ENCODE peak calls at places on chromosomes 2 and 18, in four cellular contexts. One of them, this sample, is unnamed.

GRCh38 chr18:37396981-37397720 is 168.4 kb downstream of the CELF4 start:
- DNase-seq in sigmoid colon: no peak
- DNase-seq in SK-N-SH: no peak
- DNase-seq in effector memory CD4-positive, alpha-beta T cell: no peak
- DNase-seq in this sample: no peak

GRCh38 chr2:203812294-203813221 is 55.0 kb upstream of the CTLA4 start:
- DNase-seq in SK-N-SH: no peak
- DNase-seq in effector memory CD4-positive, alpha-beta T cell: no peak
- DNase-seq in sigmoid colon: no peak
- DNase-seq in this sample: no peak

GRCh38 chr2:194826241-194826640 is 830.8 kb upstream of the SLC39A10 start:
- DNase-seq in sigmoid colon: no peak
- DNase-seq in effector memory CD4-positive, alpha-beta T cell: no peak
- DNase-seq in SK-N-SH: no peak
- DNase-seq in this sample: no peak

GRCh38 chr2:55887906-55888625 is 35.5 kb downstream of the EFEMP1 start:
- DNase-seq in sigmoid colon: no peak
- DNase-seq in effector memory CD4-positive, alpha-beta T cell: no peak
- DNase-seq in SK-N-SH: no peak
- DNase-seq in this sample: no peak

GRCh38 chr2:65300134-65300771 is 72.6 kb downstream of the ACTR2 start:
- DNase-seq in effector memory CD4-positive, alpha-beta T cell: no peak
- DNase-seq in sigmoid colon: peak; percentile 96
- DNase-seq in SK-N-SH: no peak
- DNase-seq in this sample: no peak

GRCh38 chr2:96138146-96139145 is at the start of gene ASTL:
- DNase-seq in SK-N-SH: peak; percentile 73
- DNase-seq in effector memory CD4-positive, alpha-beta T cell: no peak
- DNase-seq in sigmoid colon: no peak
- DNase-seq in this sample: peak; percentile 96

GRCh38 chr2:72090781-72091482 is 56.7 kb downstream of the CYP26B1 start:
- DNase-seq in SK-N-SH: no peak
- DNase-seq in effector memory CD4-positive, alpha-beta T cell: no peak
- DNase-seq in sigmoid colon: no peak
- DNase-seq in this sample: peak; percentile 17

GRCh38 chr2:138689705-138690104 is 90.5 kb downstream of the NXPH2 start:
- DNase-seq in sigmoid colon: no peak
- DNase-seq in effector memory CD4-positive, alpha-beta T cell: no peak
- DNase-seq in SK-N-SH: no peak
- DNase-seq in this sample: no peak

GRCh38 chr2:70248810-70249438 is 496 bp upstream of the TIA1 start:
- DNase-seq in effector memory CD4-positive, alpha-beta T cell: peak; percentile 84
- DNase-seq in SK-N-SH: no peak
- DNase-seq in sigmoid colon: peak; percentile 95
- DNase-seq in this sample: peak; percentile 95

GRCh38 chr2:61328707-61329251 is 142.1 kb downstream of the USP34 start:
- DNase-seq in sigmoid colon: no peak
- DNase-seq in effector memory CD4-positive, alpha-beta T cell: no peak
- DNase-seq in SK-N-SH: no peak
- DNase-seq in this sample: no peak

GRCh38 chr2:27194538-27195354 is 17.1 kb upstream of the ATRAID start:
- DNase-seq in SK-N-SH: no peak
- DNase-seq in sigmoid colon: no peak
- DNase-seq in effector memory CD4-positive, alpha-beta T cell: no peak
- DNase-seq in this sample: no peak

GRCh38 chr2:235614900-235615712 is 121.3 kb downstream of the AGAP1 start:
- DNase-seq in SK-N-SH: no peak
- DNase-seq in sigmoid colon: peak; percentile 87
- DNase-seq in effector memory CD4-positive, alpha-beta T cell: no peak
- DNase-seq in this sample: no peak

GRCh38 chr2:240229603-240230423 is 89.4 kb upstream of the OTOS start:
- DNase-seq in sigmoid colon: peak; percentile 39
- DNase-seq in effector memory CD4-positive, alpha-beta T cell: no peak
- DNase-seq in SK-N-SH: no peak
- DNase-seq in this sample: no peak

GRCh38 chr2:170155022-170155722 is 22.8 kb upstream of the MYO3B start:
- DNase-seq in sigmoid colon: no peak
- DNase-seq in SK-N-SH: peak; percentile 59
- DNase-seq in effector memory CD4-positive, alpha-beta T cell: no peak
- DNase-seq in this sample: peak; percentile 81

GRCh38 chr2:191701696-191702095 is 23.8 kb downstream of the NABP1 start:
- DNase-seq in effector memory CD4-positive, alpha-beta T cell: no peak
- DNase-seq in sigmoid colon: no peak
- DNase-seq in SK-N-SH: no peak
- DNase-seq in this sample: no peak

GRCh38 chr2:226423498-226423960 is 376.1 kb downstream of the IRS1 start:
- DNase-seq in sigmoid colon: peak; percentile 69
- DNase-seq in effector memory CD4-positive, alpha-beta T cell: peak; percentile 17
- DNase-seq in SK-N-SH: no peak
- DNase-seq in this sample: peak; percentile 58

GRCh38 chr2:85066874-85067351 is 66.3 kb upstream of the TCF7L1 start:
- DNase-seq in effector memory CD4-positive, alpha-beta T cell: no peak
- DNase-seq in sigmoid colon: peak; percentile 88
- DNase-seq in SK-N-SH: peak; percentile 75
- DNase-seq in this sample: peak; percentile 97

GRCh38 chr2:84302513-84303412 is 156.3 kb downstream of the SUCLG1 start:
- DNase-seq in effector memory CD4-positive, alpha-beta T cell: no peak
- DNase-seq in SK-N-SH: peak; percentile 64
- DNase-seq in sigmoid colon: no peak
- DNase-seq in this sample: peak; percentile 82

GRCh38 chr2:187319441-187320108 is 128.5 kb downstream of the CALCRL start:
- DNase-seq in effector memory CD4-positive, alpha-beta T cell: no peak
- DNase-seq in SK-N-SH: no peak
- DNase-seq in sigmoid colon: no peak
- DNase-seq in this sample: no peak

GRCh38 chr2:151051584-151052220 is 210.0 kb downstream of the RBM43 start:
- DNase-seq in effector memory CD4-positive, alpha-beta T cell: no peak
- DNase-seq in sigmoid colon: no peak
- DNase-seq in SK-N-SH: peak; percentile 37
- DNase-seq in this sample: peak; percentile 54

GRCh38 chr2:216920150-216920846 is 60.4 kb upstream of the TNP1 start:
- DNase-seq in effector memory CD4-positive, alpha-beta T cell: no peak
- DNase-seq in sigmoid colon: no peak
- DNase-seq in SK-N-SH: no peak
- DNase-seq in this sample: peak; percentile 26

GRCh38 chr2:239991689-239992314 is 33.3 kb downstream of the NDUFA10 start:
- DNase-seq in effector memory CD4-positive, alpha-beta T cell: no peak
- DNase-seq in SK-N-SH: peak; percentile 63
- DNase-seq in sigmoid colon: no peak
- DNase-seq in this sample: no peak

GRCh38 chr2:237227190-237227988 is 141.7 kb downstream of the COPS8 start:
- DNase-seq in effector memory CD4-positive, alpha-beta T cell: no peak
- DNase-seq in SK-N-SH: no peak
- DNase-seq in sigmoid colon: no peak
- DNase-seq in this sample: no peak

GRCh38 chr18:79070486-79070885 is 1.3 kb downstream of the ATP9B start:
- DNase-seq in effector memory CD4-positive, alpha-beta T cell: no peak
- DNase-seq in SK-N-SH: no peak
- DNase-seq in sigmoid colon: no peak
- DNase-seq in this sample: peak; percentile 5

GRCh38 chr2:237358721-237359595 is 55.0 kb downstream of the COL6A3 start:
- DNase-seq in effector memory CD4-positive, alpha-beta T cell: no peak
- DNase-seq in sigmoid colon: no peak
- DNase-seq in SK-N-SH: no peak
- DNase-seq in this sample: peak; percentile 56

GRCh38 chr18:63963610-63964256 is 6.1 kb upstream of the SERPINB8 start:
- DNase-seq in sigmoid colon: no peak
- DNase-seq in SK-N-SH: peak; percentile 15
- DNase-seq in effector memory CD4-positive, alpha-beta T cell: no peak
- DNase-seq in this sample: peak; percentile 73

GRCh38 chr2:215618145-215618544 is 182.3 kb upstream of the FN1 start:
- DNase-seq in sigmoid colon: no peak
- DNase-seq in effector memory CD4-positive, alpha-beta T cell: no peak
- DNase-seq in SK-N-SH: no peak
- DNase-seq in this sample: no peak

GRCh38 chr18:68791801-68792200 is 6.1 kb upstream of the CCDC102B start:
- DNase-seq in sigmoid colon: no peak
- DNase-seq in effector memory CD4-positive, alpha-beta T cell: no peak
- DNase-seq in SK-N-SH: no peak
- DNase-seq in this sample: no peak

GRCh38 chr18:79439201-79440023 is 43.7 kb downstream of the NFATC1 start:
- DNase-seq in effector memory CD4-positive, alpha-beta T cell: no peak
- DNase-seq in sigmoid colon: no peak
- DNase-seq in SK-N-SH: no peak
- DNase-seq in this sample: no peak

GRCh38 chr2:154195644-154196221 is 324.0 kb downstream of the GALNT13 start:
- DNase-seq in sigmoid colon: no peak
- DNase-seq in effector memory CD4-positive, alpha-beta T cell: no peak
- DNase-seq in SK-N-SH: no peak
- DNase-seq in this sample: peak; percentile 48

GRCh38 chr2:163182764-163183354 is 344.3 kb upstream of the KCNH7 start:
- DNase-seq in SK-N-SH: peak; percentile 19
- DNase-seq in effector memory CD4-positive, alpha-beta T cell: no peak
- DNase-seq in sigmoid colon: no peak
- DNase-seq in this sample: no peak

GRCh38 chr2:102141915-102142828 is at the start of gene IL1R1:
- DNase-seq in sigmoid colon: peak; percentile 90
- DNase-seq in SK-N-SH: peak; percentile 65
- DNase-seq in effector memory CD4-positive, alpha-beta T cell: no peak
- DNase-seq in this sample: peak; percentile 86

GRCh38 chr18:67475673-67476072 is 40.8 kb downstream of the DSEL start:
- DNase-seq in effector memory CD4-positive, alpha-beta T cell: no peak
- DNase-seq in SK-N-SH: no peak
- DNase-seq in sigmoid colon: no peak
- DNase-seq in this sample: no peak

GRCh38 chr2:181430406-181431199 is 26.6 kb upstream of the ITGA4 start:
- DNase-seq in sigmoid colon: no peak
- DNase-seq in SK-N-SH: no peak
- DNase-seq in effector memory CD4-positive, alpha-beta T cell: no peak
- DNase-seq in this sample: no peak

GRCh38 chr2:172572981-172573380 is 17.1 kb downstream of the PDK1 start:
- DNase-seq in sigmoid colon: no peak
- DNase-seq in effector memory CD4-positive, alpha-beta T cell: no peak
- DNase-seq in SK-N-SH: no peak
- DNase-seq in this sample: no peak

GRCh38 chr18:48783616-48784520 is 166.9 kb downstream of the SMAD7 start:
- DNase-seq in sigmoid colon: no peak
- DNase-seq in SK-N-SH: no peak
- DNase-seq in effector memory CD4-positive, alpha-beta T cell: no peak
- DNase-seq in this sample: no peak

GRCh38 chr18:48785686-48786470 is 164.9 kb downstream of the SMAD7 start:
- DNase-seq in sigmoid colon: peak; percentile 40
- DNase-seq in SK-N-SH: no peak
- DNase-seq in effector memory CD4-positive, alpha-beta T cell: no peak
- DNase-seq in this sample: peak; percentile 44

GRCh38 chr18:48786621-48787522 is 163.9 kb downstream of the SMAD7 start:
- DNase-seq in effector memory CD4-positive, alpha-beta T cell: no peak
- DNase-seq in SK-N-SH: no peak
- DNase-seq in sigmoid colon: peak; percentile 61
- DNase-seq in this sample: peak; percentile 45

GRCh38 chr18:48785091-48785614 is 165.6 kb downstream of the SMAD7 start:
- DNase-seq in sigmoid colon: peak; percentile 71
- DNase-seq in SK-N-SH: no peak
- DNase-seq in effector memory CD4-positive, alpha-beta T cell: no peak
- DNase-seq in this sample: no peak

GRCh38 chr18:48784654-48785053 is 166.1 kb downstream of the SMAD7 start:
- DNase-seq in sigmoid colon: peak; percentile 58
- DNase-seq in effector memory CD4-positive, alpha-beta T cell: no peak
- DNase-seq in SK-N-SH: no peak
- DNase-seq in this sample: no peak
- H3K4me3 ChIP-seq in sigmoid colon: no peak overlapping the region
- H3K4me3 ChIP-seq in effector memory CD4-positive, alpha-beta T cell: no peak overlapping the region
- H3K4me3 ChIP-seq in SK-N-SH: no peak overlapping the region
- H3K4me3 ChIP-seq in this sample: no peak overlapping the region

DNA sequence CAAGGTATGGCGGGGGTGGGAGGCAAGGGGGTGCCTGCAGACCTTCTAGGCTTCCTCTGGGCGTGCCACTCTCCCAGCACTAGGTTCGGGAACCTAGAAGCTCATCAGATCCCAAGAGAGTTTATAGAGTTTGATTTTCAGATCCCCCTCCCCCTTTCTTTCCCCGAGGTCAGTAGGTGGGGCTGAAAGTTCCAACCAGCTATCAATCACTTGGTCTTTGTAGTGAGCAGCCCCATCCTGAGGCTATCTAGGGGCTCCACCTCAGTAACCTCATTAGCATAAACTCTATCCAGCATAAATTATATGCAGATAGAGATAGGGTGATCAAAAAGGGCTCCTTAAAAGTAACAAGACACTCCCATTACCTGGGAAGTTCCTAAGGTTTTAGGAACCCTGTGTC is 32.8 kb downstream of the ERLEC1 start:
- DNase-seq in effector memory CD4-positive, alpha-beta T cell: no peak
- DNase-seq in SK-N-SH: no peak
- DNase-seq in sigmoid colon: no peak
- DNase-seq in this sample: no peak
- H3K4me1 ChIP-seq in effector memory CD4-positive, alpha-beta T cell: no peaks in the 10 kb centered on the region
- H3K4me1 ChIP-seq in SK-N-SH: no peaks in the 10 kb centered on the region
- H3K4me1 ChIP-seq in sigmoid colon: no peaks in the 10 kb centered on the region
- H3K4me1 ChIP-seq in this sample: no peaks in the 10 kb centered on the region

GRCh38 chr2:43676322-43677050 is at the start of gene C1GALT1C1L:
- DNase-seq in SK-N-SH: peak; percentile 93
- DNase-seq in sigmoid colon: peak; percentile 92
- DNase-seq in effector memory CD4-positive, alpha-beta T cell: no peak
- DNase-seq in this sample: no peak

DNA sequence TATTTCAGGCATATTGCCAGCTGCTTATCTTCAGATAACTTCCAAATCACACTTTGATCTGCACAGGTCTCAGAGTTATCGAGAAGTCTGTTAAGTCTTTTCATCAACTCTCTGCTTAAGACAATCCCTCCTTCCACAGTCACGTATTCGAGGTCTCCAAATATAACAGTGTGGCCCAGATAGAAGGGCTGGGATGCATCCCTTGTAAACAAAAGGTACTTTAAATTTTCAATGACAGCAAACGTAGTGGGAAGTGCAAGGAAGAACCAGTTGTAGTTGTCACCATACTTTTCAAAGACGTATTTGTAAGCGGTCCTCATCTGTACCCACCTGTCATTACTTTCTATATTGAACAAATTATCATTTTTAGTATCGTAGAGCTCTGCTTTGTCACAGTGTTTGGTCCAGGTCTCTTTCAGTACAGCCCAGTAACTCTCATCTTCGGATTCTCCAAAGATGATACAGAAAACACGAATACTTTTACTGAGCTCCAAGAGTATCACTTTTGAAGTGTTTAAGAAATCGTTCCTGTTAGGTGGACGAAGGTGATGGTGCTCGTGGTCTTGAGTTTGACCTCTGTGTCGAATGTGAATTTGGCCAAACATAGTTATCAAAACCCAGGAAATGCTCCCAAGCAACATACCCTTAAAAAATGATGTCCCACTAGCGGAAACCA is 445 bp downstream of the C1GALT1C1L start:
- DNase-seq in SK-N-SH: peak; percentile 19
- DNase-seq in sigmoid colon: no peak
- DNase-seq in effector memory CD4-positive, alpha-beta T cell: no peak
- DNase-seq in this sample: no peak
- H3K4me3 ChIP-seq in SK-N-SH: peak overlapping the region; percentile 57
- H3K4me3 ChIP-seq in sigmoid colon: peak overlapping the region; percentile 59
- H3K4me3 ChIP-seq in effector memory CD4-positive, alpha-beta T cell: peak overlapping the region; percentile 14
- H3K4me3 ChIP-seq in this sample: no peak overlapping the region

DNA sequence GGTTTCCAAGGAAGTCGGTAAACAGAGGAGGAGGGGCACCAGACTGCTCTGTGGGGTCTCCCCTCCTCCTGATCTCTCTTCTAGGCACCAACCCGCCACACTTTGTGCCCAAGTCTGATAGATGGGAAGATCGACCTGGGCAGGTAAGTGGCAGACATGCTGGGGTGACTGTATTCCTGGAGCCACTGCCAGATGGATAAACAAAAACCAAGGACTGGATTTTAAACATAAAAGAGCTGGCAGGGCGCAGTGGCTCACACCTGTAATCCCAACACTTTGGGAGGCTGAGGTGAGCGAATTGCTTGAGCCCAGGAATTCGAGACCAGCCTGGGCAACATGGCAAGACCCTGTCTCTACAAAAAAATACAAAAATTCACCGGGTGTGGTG is 181.2 kb downstream of the ANAPC1 start:
- DNase-seq in effector memory CD4-positive, alpha-beta T cell: no peak
- DNase-seq in SK-N-SH: no peak
- DNase-seq in sigmoid colon: no peak
- DNase-seq in this sample: no peak
- H3K4me1 ChIP-seq in effector memory CD4-positive, alpha-beta T cell: peaks cover 7% of the 10 kb centered on the region
- H3K4me1 ChIP-seq in SK-N-SH: peaks cover 27% of the 10 kb centered on the region
- H3K4me1 ChIP-seq in sigmoid colon: no peaks in the 10 kb centered on the region
- H3K4me1 ChIP-seq in this sample: peaks cover 3% of the 10 kb centered on the region

This sample was measured in endodermal cell.